ENCODE peak calls at places on chromosome 2, in five cellular contexts. One of them, this sample, is unnamed. For H3K4me1 and H3K36me3, the result is how much of the 10 kb centered on the place peaks cover.

GRCh38 chr2:40625849-40626248 is 174.0 kb upstream of the SLC8A1 start:
- DNase-seq in neural progenitor cell: no peak
- DNase-seq in sigmoid colon: no peak
- DNase-seq in pancreas: no peak
- DNase-seq in BE2C: no peak
- DNase-seq in this sample: no peak

GRCh38 chr2:46848446-46848845 is 67.2 kb downstream of the MCFD2 start:
- DNase-seq in neural progenitor cell: no peak
- DNase-seq in sigmoid colon: peak
- DNase-seq in pancreas: no peak
- DNase-seq in BE2C: no peak
- DNase-seq in this sample: no peak

GRCh38 chr2:23862716-23863426 is 64.1 kb downstream of the ATAD2B start:
- DNase-seq in neural progenitor cell: no peak
- DNase-seq in sigmoid colon: no peak
- DNase-seq in pancreas: no peak
- DNase-seq in BE2C: no peak
- DNase-seq in this sample: no peak

GRCh38 chr2:86256300-86256699 is 57.0 kb downstream of the MRPL35 start:
- DNase-seq in neural progenitor cell: no peak
- DNase-seq in sigmoid colon: no peak
- DNase-seq in pancreas: no peak
- DNase-seq in BE2C: no peak
- DNase-seq in this sample: no peak

GRCh38 chr2:218282173-218282991 is 9.9 kb downstream of the TMBIM1 start:
- DNase-seq in neural progenitor cell: no peak
- DNase-seq in sigmoid colon: peak
- DNase-seq in pancreas: peak
- DNase-seq in BE2C: peak
- DNase-seq in this sample: peak

GRCh38 chr2:121214296-121214695 is 70.7 kb downstream of the TFCP2L1 start:
- DNase-seq in neural progenitor cell: no peak
- DNase-seq in sigmoid colon: no peak
- DNase-seq in pancreas: no peak
- DNase-seq in BE2C: no peak
- DNase-seq in this sample: no peak

GRCh38 chr2:186629245-186629996 is 39.6 kb downstream of the ITGAV start:
- DNase-seq in neural progenitor cell: no peak
- DNase-seq in sigmoid colon: no peak
- DNase-seq in pancreas: no peak
- DNase-seq in BE2C: no peak
- DNase-seq in this sample: no peak

GRCh38 chr2:216665717-216666116 is 29.6 kb downstream of the IGFBP5 start:
- DNase-seq in neural progenitor cell: peak
- DNase-seq in sigmoid colon: no peak
- DNase-seq in pancreas: peak
- DNase-seq in BE2C: peak
- DNase-seq in this sample: no peak

GRCh38 chr2:176753752-176754474 is 458.7 kb upstream of the HNRNPA3 start:
- DNase-seq in neural progenitor cell: no peak
- DNase-seq in sigmoid colon: no peak
- DNase-seq in pancreas: peak
- DNase-seq in BE2C: no peak
- DNase-seq in this sample: no peak

GRCh38 chr2:234957533-234958135 is 5.8 kb downstream of the SH3BP4 start:
- DNase-seq in neural progenitor cell: no peak
- DNase-seq in sigmoid colon: no peak
- DNase-seq in pancreas: no peak
- DNase-seq in BE2C: no peak
- DNase-seq in this sample: no peak

DNA sequence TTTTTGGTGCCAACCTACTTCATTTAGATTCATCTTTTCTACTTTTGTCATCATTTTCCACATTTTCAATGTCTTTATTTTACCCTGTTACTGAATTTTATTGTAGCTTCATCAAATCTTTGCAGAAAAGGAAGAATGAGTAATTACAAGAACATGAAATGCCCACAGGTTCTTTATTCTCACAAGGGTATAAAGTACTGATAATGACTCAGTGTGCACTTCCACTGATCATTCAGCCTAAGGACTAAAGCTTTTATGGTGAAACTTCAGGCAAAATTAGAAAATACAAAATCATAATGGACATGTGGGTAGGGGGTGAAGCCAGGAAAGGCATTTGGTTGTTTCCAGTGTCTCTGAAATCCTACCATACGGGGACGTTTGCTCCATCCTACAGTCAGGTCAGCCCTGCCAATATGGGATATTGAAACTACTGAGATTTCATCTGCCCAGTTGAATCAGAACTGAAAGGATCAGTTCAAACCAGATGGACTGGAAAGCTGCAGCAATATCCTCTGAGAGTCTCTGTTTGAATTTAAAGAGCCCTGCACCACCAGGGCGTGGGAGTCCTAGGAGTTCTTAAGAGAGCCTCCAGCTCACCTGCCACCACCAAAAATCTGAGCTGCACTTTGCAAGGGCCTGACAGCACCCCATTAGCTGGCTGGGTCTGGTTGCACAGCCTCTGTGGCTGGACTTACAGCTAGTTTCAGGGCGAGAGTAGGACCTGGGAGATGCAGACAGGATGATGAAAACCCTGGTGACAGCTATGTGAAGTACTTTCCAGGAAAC is 390.4 kb downstream of the CMPK2 start:
- DNase-seq in neural progenitor cell: no peak
- DNase-seq in sigmoid colon: no peak
- DNase-seq in pancreas: no peak
- DNase-seq in BE2C: no peak
- DNase-seq in this sample: no peak
- H3K4me1 ChIP-seq in neural progenitor cell: under half
- H3K4me1 ChIP-seq in sigmoid colon: under half
- H3K4me1 ChIP-seq in pancreas: under half
- H3K4me1 ChIP-seq in BE2C: under half
- H3K4me1 ChIP-seq in this sample: under half

DNA sequence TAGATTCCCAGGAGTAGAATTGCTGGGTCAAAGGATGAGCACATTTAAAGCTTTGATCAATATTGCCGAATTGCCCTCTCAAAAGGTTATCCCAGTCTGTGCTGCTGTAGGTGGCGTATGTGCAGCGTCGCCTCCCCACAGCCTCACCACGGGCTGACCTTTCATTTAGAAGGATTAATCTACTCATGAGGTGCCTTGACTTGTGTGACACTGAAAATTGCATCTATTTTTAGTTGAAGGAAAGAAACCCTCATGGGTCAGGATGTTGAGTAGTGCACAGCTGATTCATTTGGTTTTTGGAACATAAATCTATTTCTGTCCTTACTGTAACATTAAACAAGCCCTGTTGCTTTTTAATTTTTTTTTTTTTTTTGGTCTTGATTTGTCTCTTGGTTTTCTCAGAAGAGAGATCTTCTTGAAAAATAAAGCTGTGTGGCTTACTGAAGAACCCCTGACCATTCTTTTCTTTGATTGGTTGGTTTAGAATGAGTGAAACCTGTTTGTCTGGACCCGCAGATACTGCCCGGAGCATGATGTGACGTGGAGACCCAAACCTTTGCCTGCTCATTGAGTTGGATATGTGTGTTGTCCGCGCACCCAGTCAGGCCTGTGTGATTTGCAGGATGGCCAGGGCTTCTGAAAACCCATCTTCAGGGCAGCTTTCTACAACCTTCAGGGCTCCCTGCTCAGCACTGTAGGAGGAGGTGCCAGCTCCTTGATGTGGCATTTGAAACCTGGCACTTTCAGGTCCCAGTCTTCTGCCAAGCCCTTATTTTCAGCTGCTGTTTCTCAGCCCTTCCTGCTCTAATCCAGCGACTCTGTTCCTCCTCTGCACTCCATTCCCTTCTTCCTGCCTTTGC is 61.0 kb downstream of the LPIN1 start:
- DNase-seq in neural progenitor cell: no peak
- DNase-seq in sigmoid colon: no peak
- DNase-seq in pancreas: no peak
- DNase-seq in BE2C: no peak
- DNase-seq in this sample: no peak
- H3K36me3 ChIP-seq in neural progenitor cell: under half
- H3K36me3 ChIP-seq in sigmoid colon: half or more
- H3K36me3 ChIP-seq in pancreas: under half
- H3K36me3 ChIP-seq in BE2C: half or more
- H3K36me3 ChIP-seq in this sample: under half

GRCh38 chr2:130391058-130391871 is 35.4 kb downstream of the PTPN18 start:
- DNase-seq in neural progenitor cell: peak
- DNase-seq in sigmoid colon: peak
- DNase-seq in pancreas: peak
- DNase-seq in BE2C: peak
- DNase-seq in this sample: peak

GRCh38 chr2:130389783-130390182 is 33.9 kb downstream of the PTPN18 start:
- DNase-seq in neural progenitor cell: no peak
- DNase-seq in sigmoid colon: peak
- DNase-seq in pancreas: no peak
- DNase-seq in BE2C: no peak
- DNase-seq in this sample: no peak

GRCh38 chr2:130390460-130391057 is 34.7 kb downstream of the PTPN18 start:
- DNase-seq in neural progenitor cell: no peak
- DNase-seq in sigmoid colon: peak
- DNase-seq in pancreas: peak
- DNase-seq in BE2C: no peak
- DNase-seq in this sample: no peak

GRCh38 chr2:130393318-130393910 is 37.6 kb downstream of the PTPN18 start:
- DNase-seq in neural progenitor cell: no peak
- DNase-seq in sigmoid colon: no peak
- DNase-seq in pancreas: no peak
- DNase-seq in BE2C: no peak
- DNase-seq in this sample: peak

DNA sequence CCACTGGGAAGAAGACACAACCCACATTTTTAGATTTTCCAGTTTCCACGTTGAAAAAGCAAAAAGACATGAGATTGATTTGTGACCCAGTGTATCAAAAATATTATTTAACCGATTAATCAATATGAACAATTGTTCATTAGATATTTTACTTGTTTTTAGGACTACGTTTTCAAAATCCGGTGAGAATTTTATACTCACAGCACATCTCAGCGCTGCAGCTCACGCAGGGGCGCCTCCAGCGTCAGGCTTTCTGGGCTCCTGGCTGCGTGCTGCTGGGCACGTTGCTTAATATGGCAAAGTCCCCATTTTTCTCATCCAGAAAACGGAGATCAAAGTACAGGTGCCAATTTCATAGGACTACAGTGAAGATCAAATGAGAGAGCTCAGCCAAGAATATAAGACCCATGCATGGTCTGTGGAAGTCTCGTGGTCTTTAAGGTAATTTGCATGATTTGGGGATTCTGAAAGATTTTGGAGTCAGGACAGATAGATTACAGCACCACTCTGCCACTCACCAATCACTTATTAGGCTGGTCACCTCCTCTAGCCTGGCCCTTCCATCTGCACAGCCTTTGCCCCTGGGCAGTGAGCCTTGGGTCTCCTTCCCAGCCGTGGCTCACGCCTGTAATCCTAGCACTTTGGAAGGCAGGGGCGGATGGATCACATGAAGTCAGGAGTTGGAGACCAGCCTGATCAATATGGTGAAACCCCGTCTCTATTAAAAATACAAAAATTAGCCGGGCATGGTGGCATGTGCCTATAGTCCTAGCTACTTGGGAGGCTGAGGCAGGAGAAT is 36.2 kb downstream of the PTPN18 start:
- DNase-seq in neural progenitor cell: no peak
- DNase-seq in sigmoid colon: peak
- DNase-seq in pancreas: no peak
- DNase-seq in BE2C: peak
- DNase-seq in this sample: no peak
- TF ChIP-seq CTCF in neural progenitor cell: peak
- TF ChIP-seq CTCF in sigmoid colon: no peak
- TF ChIP-seq CTCF in pancreas: no peak
- TF ChIP-seq CTCF in BE2C: no peak
- TF ChIP-seq CTCF in this sample: no peak

GRCh38 chr2:43109261-43109743 is 117.1 kb downstream of the ZFP36L2 start:
- DNase-seq in neural progenitor cell: no peak
- DNase-seq in sigmoid colon: peak
- DNase-seq in pancreas: no peak
- DNase-seq in BE2C: no peak
- DNase-seq in this sample: no peak

GRCh38 chr2:43105586-43106562 is 120.5 kb downstream of the ZFP36L2 start:
- DNase-seq in neural progenitor cell: no peak
- DNase-seq in sigmoid colon: peak
- DNase-seq in pancreas: no peak
- DNase-seq in BE2C: no peak
- DNase-seq in this sample: peak

GRCh38 chr2:43110442-43110871 is 115.9 kb downstream of the ZFP36L2 start:
- DNase-seq in neural progenitor cell: peak
- DNase-seq in sigmoid colon: peak
- DNase-seq in pancreas: no peak
- DNase-seq in BE2C: no peak
- DNase-seq in this sample: peak

GRCh38 chr2:43106767-43107527 is 119.5 kb downstream of the ZFP36L2 start:
- DNase-seq in neural progenitor cell: peak
- DNase-seq in sigmoid colon: peak
- DNase-seq in pancreas: no peak
- DNase-seq in BE2C: no peak
- DNase-seq in this sample: no peak

GRCh38 chr2:43107679-43108078 is 118.7 kb downstream of the ZFP36L2 start:
- DNase-seq in neural progenitor cell: no peak
- DNase-seq in sigmoid colon: peak
- DNase-seq in pancreas: no peak
- DNase-seq in BE2C: no peak
- DNase-seq in this sample: no peak
- H3K4me1 ChIP-seq in neural progenitor cell: half or more
- H3K4me1 ChIP-seq in sigmoid colon: half or more
- H3K4me1 ChIP-seq in pancreas: under half
- H3K4me1 ChIP-seq in BE2C: under half
- H3K4me1 ChIP-seq in this sample: under half

GRCh38 chr2:29579495-29580178 is 341.7 kb downstream of the ALK start:
- DNase-seq in neural progenitor cell: no peak
- DNase-seq in sigmoid colon: no peak
- DNase-seq in pancreas: no peak
- DNase-seq in BE2C: no peak
- DNase-seq in this sample: no peak
- H3K36me3 ChIP-seq in neural progenitor cell: under half
- H3K36me3 ChIP-seq in sigmoid colon: under half
- H3K36me3 ChIP-seq in pancreas: under half
- H3K36me3 ChIP-seq in BE2C: under half
- H3K36me3 ChIP-seq in this sample: under half

DNA sequence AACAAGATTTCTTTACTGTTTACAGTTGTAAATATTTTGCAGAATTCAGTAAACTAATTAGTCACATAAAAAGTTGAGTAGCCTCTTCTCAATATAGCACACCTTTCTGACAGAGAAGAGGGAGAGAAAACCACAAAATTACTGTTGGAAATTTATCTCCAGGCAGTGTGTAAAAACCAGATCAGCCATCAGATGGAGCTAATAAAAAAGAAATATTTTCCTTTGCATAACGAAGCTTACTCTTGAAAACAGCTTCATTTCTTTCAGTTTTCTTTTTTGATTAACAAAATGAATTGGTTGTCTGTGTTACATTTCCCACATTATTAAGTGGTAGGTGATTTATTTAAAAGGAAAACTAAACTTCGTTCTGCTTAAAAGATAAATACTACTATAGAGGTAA is 259.3 kb upstream of the KCNJ3 start:
- DNase-seq in neural progenitor cell: no peak
- DNase-seq in sigmoid colon: no peak
- DNase-seq in pancreas: no peak
- DNase-seq in BE2C: no peak
- DNase-seq in this sample: no peak
- TF ChIP-seq CTCF in neural progenitor cell: peak
- TF ChIP-seq CTCF in sigmoid colon: no peak
- TF ChIP-seq CTCF in pancreas: no peak
- TF ChIP-seq CTCF in BE2C: no peak
- TF ChIP-seq CTCF in this sample: peak

GRCh38 chr2:28870146-28870891 is at the start of gene TRMT61B:
- DNase-seq in neural progenitor cell: peak
- DNase-seq in sigmoid colon: peak
- DNase-seq in pancreas: peak
- DNase-seq in BE2C: peak
- DNase-seq in this sample: peak
- H3K4me1 ChIP-seq in neural progenitor cell: under half
- H3K4me1 ChIP-seq in sigmoid colon: under half
- H3K4me1 ChIP-seq in pancreas: under half
- H3K4me1 ChIP-seq in BE2C: under half
- H3K4me1 ChIP-seq in this sample: under half